ENCODE peak calls at places on chromosomes 2 and 18, in ten cellular contexts. One of them, this sample, is unnamed.

GRCh38 chr2:42041377-42042127 is 6.3 kb upstream of the PKDCC start:
- DNase-seq in suprapubic skin: no peak
- DNase-seq in endodermal cell: peak
- DNase-seq in heart right ventricle: no peak
- DNase-seq in cardiac fibroblast: no peak
- DNase-seq in left ventricle myocardium inferior: no peak
- DNase-seq in A549: no peak
- DNase-seq in dorsolateral prefrontal cortex: no peak
- DNase-seq in cardiac muscle cell: no peak
- DNase-seq in epithelial cell of esophagus: no peak
- DNase-seq in this sample: no peak

GRCh38 chr2:241561811-241562210 is 3.3 kb downstream of the BOK start:
- DNase-seq in suprapubic skin: peak
- DNase-seq in endodermal cell: peak
- DNase-seq in heart right ventricle: peak
- DNase-seq in cardiac fibroblast: peak
- DNase-seq in left ventricle myocardium inferior: no peak
- DNase-seq in A549: no peak
- DNase-seq in dorsolateral prefrontal cortex: peak
- DNase-seq in cardiac muscle cell: peak
- DNase-seq in epithelial cell of esophagus: peak
- DNase-seq in this sample: peak

GRCh38 chr2:239807568-239807967 is 217.6 kb downstream of the NDUFA10 start:
- DNase-seq in suprapubic skin: peak
- DNase-seq in endodermal cell: peak
- DNase-seq in heart right ventricle: no peak
- DNase-seq in cardiac fibroblast: no peak
- DNase-seq in left ventricle myocardium inferior: no peak
- DNase-seq in A549: no peak
- DNase-seq in dorsolateral prefrontal cortex: peak
- DNase-seq in cardiac muscle cell: no peak
- DNase-seq in epithelial cell of esophagus: no peak
- DNase-seq in this sample: no peak

GRCh38 chr2:187567126-187567525 is 12.9 kb upstream of the TFPI start:
- DNase-seq in suprapubic skin: no peak
- DNase-seq in endodermal cell: no peak
- DNase-seq in heart right ventricle: no peak
- DNase-seq in cardiac fibroblast: peak
- DNase-seq in left ventricle myocardium inferior: no peak
- DNase-seq in A549: no peak
- DNase-seq in dorsolateral prefrontal cortex: no peak
- DNase-seq in cardiac muscle cell: peak
- DNase-seq in epithelial cell of esophagus: peak
- DNase-seq in this sample: peak

GRCh38 chr2:157696036-157696435 is 67.4 kb upstream of the ACVR1C start:
- DNase-seq in suprapubic skin: no peak
- DNase-seq in endodermal cell: no peak
- DNase-seq in heart right ventricle: no peak
- DNase-seq in cardiac fibroblast: no peak
- DNase-seq in left ventricle myocardium inferior: no peak
- DNase-seq in A549: no peak
- DNase-seq in dorsolateral prefrontal cortex: no peak
- DNase-seq in cardiac muscle cell: no peak
- DNase-seq in epithelial cell of esophagus: no peak
- DNase-seq in this sample: peak

GRCh38 chr2:146540271-146540932 is 1304.4 kb upstream of the ACVR2A start:
- DNase-seq in suprapubic skin: no peak
- DNase-seq in endodermal cell: peak
- DNase-seq in heart right ventricle: no peak
- DNase-seq in cardiac fibroblast: no peak
- DNase-seq in left ventricle myocardium inferior: no peak
- DNase-seq in A549: no peak
- DNase-seq in dorsolateral prefrontal cortex: no peak
- DNase-seq in cardiac muscle cell: no peak
- DNase-seq in epithelial cell of esophagus: no peak
- DNase-seq in this sample: no peak

GRCh38 chr2:37119182-37119581 is 34.9 kb downstream of the GPATCH11 start:
- DNase-seq in suprapubic skin: no peak
- DNase-seq in endodermal cell: no peak
- DNase-seq in heart right ventricle: no peak
- DNase-seq in cardiac fibroblast: no peak
- DNase-seq in left ventricle myocardium inferior: no peak
- DNase-seq in A549: peak
- DNase-seq in dorsolateral prefrontal cortex: no peak
- DNase-seq in cardiac muscle cell: no peak
- DNase-seq in epithelial cell of esophagus: no peak
- DNase-seq in this sample: no peak

GRCh38 chr2:105301646-105302045 is 27.9 kb downstream of the TGFBRAP1 start:
- DNase-seq in suprapubic skin: no peak
- DNase-seq in endodermal cell: peak
- DNase-seq in heart right ventricle: no peak
- DNase-seq in cardiac fibroblast: no peak
- DNase-seq in left ventricle myocardium inferior: no peak
- DNase-seq in A549: no peak
- DNase-seq in dorsolateral prefrontal cortex: no peak
- DNase-seq in cardiac muscle cell: no peak
- DNase-seq in epithelial cell of esophagus: no peak
- DNase-seq in this sample: no peak

GRCh38 chr18:58676270-58676669 is 5.0 kb downstream of the MALT1 start:
- DNase-seq in suprapubic skin: no peak
- DNase-seq in endodermal cell: no peak
- DNase-seq in heart right ventricle: no peak
- DNase-seq in cardiac fibroblast: no peak
- DNase-seq in left ventricle myocardium inferior: no peak
- DNase-seq in A549: no peak
- DNase-seq in dorsolateral prefrontal cortex: no peak
- DNase-seq in cardiac muscle cell: no peak
- DNase-seq in epithelial cell of esophagus: no peak
- DNase-seq in this sample: no peak

GRCh38 chr2:625415-626135 is 51.6 kb downstream of the TMEM18 start:
- DNase-seq in suprapubic skin: no peak
- DNase-seq in endodermal cell: peak
- DNase-seq in heart right ventricle: no peak
- DNase-seq in cardiac fibroblast: no peak
- DNase-seq in left ventricle myocardium inferior: no peak
- DNase-seq in A549: no peak
- DNase-seq in dorsolateral prefrontal cortex: no peak
- DNase-seq in cardiac muscle cell: no peak
- DNase-seq in epithelial cell of esophagus: no peak
- DNase-seq in this sample: no peak

GRCh38 chr2:15471606-15472005 is 89.5 kb downstream of the NBAS start:
- DNase-seq in suprapubic skin: no peak
- DNase-seq in endodermal cell: no peak
- DNase-seq in heart right ventricle: no peak
- DNase-seq in cardiac fibroblast: no peak
- DNase-seq in left ventricle myocardium inferior: no peak
- DNase-seq in A549: peak
- DNase-seq in dorsolateral prefrontal cortex: no peak
- DNase-seq in cardiac muscle cell: no peak
- DNase-seq in epithelial cell of esophagus: no peak
- DNase-seq in this sample: no peak

GRCh38 chr2:71530246-71530986 is 77.1 kb downstream of the DYSF start:
- DNase-seq in suprapubic skin: peak
- DNase-seq in endodermal cell: peak
- DNase-seq in heart right ventricle: no peak
- DNase-seq in cardiac fibroblast: peak
- DNase-seq in left ventricle myocardium inferior: no peak
- DNase-seq in A549: peak
- DNase-seq in dorsolateral prefrontal cortex: no peak
- DNase-seq in cardiac muscle cell: peak
- DNase-seq in epithelial cell of esophagus: peak
- DNase-seq in this sample: peak

GRCh38 chr18:48675330-48675761 is 136.5 kb downstream of the CTIF start:
- DNase-seq in suprapubic skin: peak
- DNase-seq in endodermal cell: peak
- DNase-seq in heart right ventricle: peak
- DNase-seq in cardiac fibroblast: peak
- DNase-seq in left ventricle myocardium inferior: peak
- DNase-seq in A549: peak
- DNase-seq in dorsolateral prefrontal cortex: peak
- DNase-seq in cardiac muscle cell: peak
- DNase-seq in epithelial cell of esophagus: peak
- DNase-seq in this sample: peak

GRCh38 chr18:490624-491023 is 9.9 kb downstream of the COLEC12 start:
- DNase-seq in suprapubic skin: no peak
- DNase-seq in endodermal cell: no peak
- DNase-seq in heart right ventricle: no peak
- DNase-seq in cardiac fibroblast: no peak
- DNase-seq in left ventricle myocardium inferior: no peak
- DNase-seq in A549: no peak
- DNase-seq in dorsolateral prefrontal cortex: no peak
- DNase-seq in cardiac muscle cell: peak
- DNase-seq in epithelial cell of esophagus: no peak
- DNase-seq in this sample: no peak
- TF ChIP-seq CTCF in suprapubic skin: no peak
- TF ChIP-seq CTCF in endodermal cell: no peak
- TF ChIP-seq CTCF in heart right ventricle: no peak
- TF ChIP-seq CTCF in cardiac fibroblast: no peak
- TF ChIP-seq CTCF in left ventricle myocardium inferior: no peak
- TF ChIP-seq CTCF in A549: no peak
- TF ChIP-seq CTCF in dorsolateral prefrontal cortex: no peak
- TF ChIP-seq CTCF in cardiac muscle cell: no peak
- TF ChIP-seq CTCF in epithelial cell of esophagus: no peak
- TF ChIP-seq CTCF in this sample: no peak

GRCh38 chr2:120771556-120772208 is 36.0 kb downstream of the GLI2 start:
- DNase-seq in suprapubic skin: peak
- DNase-seq in endodermal cell: peak
- DNase-seq in heart right ventricle: peak
- DNase-seq in cardiac fibroblast: peak
- DNase-seq in left ventricle myocardium inferior: peak
- DNase-seq in A549: peak
- DNase-seq in dorsolateral prefrontal cortex: peak
- DNase-seq in cardiac muscle cell: peak
- DNase-seq in epithelial cell of esophagus: peak
- DNase-seq in this sample: peak
- H3K4me3 ChIP-seq in suprapubic skin: no peak
- H3K4me3 ChIP-seq in endodermal cell: no peak
- H3K4me3 ChIP-seq in heart right ventricle: no peak
- H3K4me3 ChIP-seq in cardiac fibroblast: no peak
- H3K4me3 ChIP-seq in left ventricle myocardium inferior: no peak
- H3K4me3 ChIP-seq in A549: no peak
- H3K4me3 ChIP-seq in dorsolateral prefrontal cortex: no peak
- H3K4me3 ChIP-seq in cardiac muscle cell: no peak
- H3K4me3 ChIP-seq in epithelial cell of esophagus: no peak
- H3K4me3 ChIP-seq in this sample: no peak

DNA sequence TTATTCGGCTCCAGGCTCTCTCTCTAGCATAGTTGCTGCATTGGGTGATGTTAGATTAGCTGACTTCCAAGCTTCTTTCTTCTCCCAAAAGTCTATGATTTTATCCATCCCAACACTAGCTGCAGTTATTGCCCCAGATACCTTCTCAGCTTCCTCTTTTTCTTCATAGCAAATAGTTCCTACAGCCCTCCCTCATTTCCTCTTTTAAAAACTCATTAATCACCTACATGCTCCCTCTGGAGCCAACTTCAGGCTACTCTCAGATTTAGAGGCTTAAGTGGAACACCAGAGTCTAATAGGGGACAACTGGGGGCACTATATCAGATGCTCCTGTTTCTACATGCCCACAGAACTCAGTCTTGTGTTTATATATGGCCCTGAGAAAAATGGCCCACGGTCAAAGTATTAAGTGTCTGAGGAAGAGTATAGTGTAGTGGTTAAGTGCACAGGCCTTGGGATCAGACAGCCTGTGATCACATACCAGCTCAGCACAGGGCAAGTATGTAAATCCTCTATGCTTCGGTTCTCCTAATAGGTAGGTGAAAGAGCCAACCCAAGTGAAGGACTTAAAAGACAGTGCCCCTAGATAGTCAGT is 241.9 kb upstream of the SLC14A2 start:
- DNase-seq in suprapubic skin: no peak
- DNase-seq in endodermal cell: no peak
- DNase-seq in heart right ventricle: no peak
- DNase-seq in cardiac fibroblast: no peak
- DNase-seq in left ventricle myocardium inferior: no peak
- DNase-seq in A549: no peak
- DNase-seq in dorsolateral prefrontal cortex: no peak
- DNase-seq in cardiac muscle cell: no peak
- DNase-seq in epithelial cell of esophagus: no peak
- DNase-seq in this sample: no peak
- TF ChIP-seq CTCF in suprapubic skin: no peak
- TF ChIP-seq CTCF in endodermal cell: no peak
- TF ChIP-seq CTCF in heart right ventricle: no peak
- TF ChIP-seq CTCF in cardiac fibroblast: no peak
- TF ChIP-seq CTCF in left ventricle myocardium inferior: no peak
- TF ChIP-seq CTCF in A549: no peak
- TF ChIP-seq CTCF in dorsolateral prefrontal cortex: no peak
- TF ChIP-seq CTCF in cardiac muscle cell: no peak
- TF ChIP-seq CTCF in epithelial cell of esophagus: no peak
- TF ChIP-seq CTCF in this sample: no peak

GRCh38 chr2:137873860-137874259 is 90.4 kb upstream of the HNMT start:
- DNase-seq in suprapubic skin: no peak
- DNase-seq in endodermal cell: no peak
- DNase-seq in heart right ventricle: no peak
- DNase-seq in cardiac fibroblast: no peak
- DNase-seq in left ventricle myocardium inferior: no peak
- DNase-seq in A549: no peak
- DNase-seq in dorsolateral prefrontal cortex: no peak
- DNase-seq in cardiac muscle cell: no peak
- DNase-seq in epithelial cell of esophagus: no peak
- DNase-seq in this sample: no peak
- H3K4me3 ChIP-seq in suprapubic skin: no peak
- H3K4me3 ChIP-seq in endodermal cell: no peak
- H3K4me3 ChIP-seq in heart right ventricle: no peak
- H3K4me3 ChIP-seq in cardiac fibroblast: no peak
- H3K4me3 ChIP-seq in left ventricle myocardium inferior: no peak
- H3K4me3 ChIP-seq in A549: no peak
- H3K4me3 ChIP-seq in dorsolateral prefrontal cortex: no peak
- H3K4me3 ChIP-seq in cardiac muscle cell: no peak
- H3K4me3 ChIP-seq in epithelial cell of esophagus: no peak
- H3K4me3 ChIP-seq in this sample: no peak

DNA sequence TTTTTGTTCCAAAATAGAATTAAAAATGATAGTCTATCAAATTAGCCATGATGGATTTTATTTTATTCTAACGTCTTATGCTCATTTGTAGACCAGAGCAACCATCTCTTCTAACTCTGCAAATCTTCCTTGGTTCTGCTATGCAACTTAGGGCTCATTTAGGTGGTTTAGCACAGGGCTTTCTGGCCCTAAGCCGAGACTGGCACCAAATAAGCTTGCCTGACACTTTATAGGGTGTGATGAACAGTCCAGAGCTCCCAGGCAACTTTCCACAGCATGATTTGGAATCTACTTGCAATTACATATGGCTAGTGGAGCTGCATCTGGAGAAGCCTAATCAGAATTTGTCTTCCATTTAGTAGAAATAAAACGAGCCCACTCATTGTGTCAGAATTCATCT is 698.4 kb downstream of the MBD2 start:
- DNase-seq in suprapubic skin: no peak
- DNase-seq in endodermal cell: no peak
- DNase-seq in heart right ventricle: no peak
- DNase-seq in cardiac fibroblast: no peak
- DNase-seq in left ventricle myocardium inferior: no peak
- DNase-seq in A549: no peak
- DNase-seq in dorsolateral prefrontal cortex: peak
- DNase-seq in cardiac muscle cell: no peak
- DNase-seq in epithelial cell of esophagus: no peak
- DNase-seq in this sample: no peak
- TF ChIP-seq CTCF in suprapubic skin: no peak
- TF ChIP-seq CTCF in endodermal cell: no peak
- TF ChIP-seq CTCF in heart right ventricle: no peak
- TF ChIP-seq CTCF in cardiac fibroblast: no peak
- TF ChIP-seq CTCF in left ventricle myocardium inferior: no peak
- TF ChIP-seq CTCF in A549: no peak
- TF ChIP-seq CTCF in dorsolateral prefrontal cortex: no peak
- TF ChIP-seq CTCF in cardiac muscle cell: no peak
- TF ChIP-seq CTCF in epithelial cell of esophagus: no peak
- TF ChIP-seq CTCF in this sample: no peak